ENCODE peak calls at places on chromosomes 16 and 17, in five cellular contexts. One of them, this sample, is unnamed.
A peak's percentile ranks its signal among the peaks of the same experiment; 100 is the strongest.

GRCh38 chr16:89842471-89843408 is 14.5 kb downstream of the SPIRE2 start:
- DNase-seq in GM12878: no peak
- DNase-seq in HepG2: peak; percentile 87
- DNase-seq in GM12892: no peak
- DNase-seq in SK-N-SH: peak; percentile 88
- DNase-seq in this sample: no peak

GRCh38 chr17:34720760-34721159 is 141.4 kb downstream of the TMEM132E start:
- DNase-seq in GM12878: no peak
- DNase-seq in HepG2: no peak
- DNase-seq in GM12892: no peak
- DNase-seq in SK-N-SH: no peak
- DNase-seq in this sample: no peak

GRCh38 chr16:68798398-68798797 is 44.9 kb upstream of the TANGO6 start:
- DNase-seq in GM12878: no peak
- DNase-seq in HepG2: no peak
- DNase-seq in GM12892: no peak
- DNase-seq in SK-N-SH: no peak
- DNase-seq in this sample: no peak

GRCh38 chr17:3710951-3711383 is 12.7 kb upstream of the HASPIN start:
- DNase-seq in GM12878: peak; percentile 100
- DNase-seq in HepG2: no peak
- DNase-seq in GM12892: peak; percentile 72
- DNase-seq in SK-N-SH: no peak
- DNase-seq in this sample: peak; percentile 72

GRCh38 chr16:175145-175949 is 1.1 kb upstream of the HBA1 start:
- DNase-seq in GM12878: no peak
- DNase-seq in HepG2: no peak
- DNase-seq in GM12892: no peak
- DNase-seq in SK-N-SH: peak; percentile 38
- DNase-seq in this sample: no peak

GRCh38 chr17:8593276-8593675 is 37.2 kb downstream of the MYH10 start:
- DNase-seq in GM12878: no peak
- DNase-seq in HepG2: no peak
- DNase-seq in GM12892: no peak
- DNase-seq in SK-N-SH: no peak
- DNase-seq in this sample: no peak

GRCh38 chr17:57486416-57486815 is 230.1 kb downstream of the MSI2 start:
- DNase-seq in GM12878: no peak
- DNase-seq in HepG2: no peak
- DNase-seq in GM12892: no peak
- DNase-seq in SK-N-SH: no peak
- DNase-seq in this sample: no peak

GRCh38 chr16:48194828-48195566 is 39.2 kb upstream of the ABCC12 start:
- DNase-seq in GM12878: no peak
- DNase-seq in HepG2: peak; percentile 86
- DNase-seq in GM12892: no peak
- DNase-seq in SK-N-SH: no peak
- DNase-seq in this sample: no peak

GRCh38 chr16:69861276-69862030 is 89.7 kb upstream of the CLEC18A start:
- DNase-seq in GM12878: no peak
- DNase-seq in HepG2: no peak
- DNase-seq in GM12892: no peak
- DNase-seq in SK-N-SH: no peak
- DNase-seq in this sample: no peak

GRCh38 chr17:56176101-56176500 is 22.8 kb downstream of the ANKFN1 start:
- DNase-seq in GM12878: no peak
- DNase-seq in HepG2: no peak
- DNase-seq in GM12892: no peak
- DNase-seq in SK-N-SH: no peak
- DNase-seq in this sample: no peak

GRCh38 chr16:85413713-85414663 is 199.1 kb upstream of the GSE1 start:
- DNase-seq in GM12878: no peak
- DNase-seq in HepG2: no peak
- DNase-seq in GM12892: no peak
- DNase-seq in SK-N-SH: no peak
- DNase-seq in this sample: no peak

GRCh38 chr17:58503876-58504275 is 10.6 kb downstream of the MTMR4 start:
- DNase-seq in GM12878: no peak
- DNase-seq in HepG2: no peak
- DNase-seq in GM12892: no peak
- DNase-seq in SK-N-SH: no peak
- DNase-seq in this sample: no peak

GRCh38 chr17:37813753-37814152 is 68.9 kb upstream of the HNF1B start:
- DNase-seq in GM12878: no peak
- DNase-seq in HepG2: no peak
- DNase-seq in GM12892: no peak
- DNase-seq in SK-N-SH: no peak
- DNase-seq in this sample: no peak

GRCh38 chr16:57611184-57611583 is 17.2 kb upstream of the ADGRG1 start:
- DNase-seq in GM12878: no peak
- DNase-seq in HepG2: no peak
- DNase-seq in GM12892: no peak
- DNase-seq in SK-N-SH: no peak
- DNase-seq in this sample: no peak

GRCh38 chr16:11211061-11211976 is 44.7 kb downstream of the SOCS1 start:
- DNase-seq in GM12878: no peak
- DNase-seq in HepG2: peak; percentile 33
- DNase-seq in GM12892: no peak
- DNase-seq in SK-N-SH: no peak
- DNase-seq in this sample: no peak

GRCh38 chr16:88367560-88367959 is 15.2 kb upstream of the ZNF469 start:
- DNase-seq in GM12878: no peak
- DNase-seq in HepG2: no peak
- DNase-seq in GM12892: no peak
- DNase-seq in SK-N-SH: no peak
- DNase-seq in this sample: no peak

GRCh38 chr16:9647981-9648701 is 534.1 kb downstream of the GRIN2A start:
- DNase-seq in GM12878: no peak
- DNase-seq in HepG2: peak; percentile 57
- DNase-seq in GM12892: no peak
- DNase-seq in SK-N-SH: peak; percentile 33
- DNase-seq in this sample: no peak

GRCh38 chr16:56606071-56606687 is 2.2 kb upstream of the MT2A start:
- DNase-seq in GM12878: no peak
- DNase-seq in HepG2: no peak
- DNase-seq in GM12892: no peak
- DNase-seq in SK-N-SH: no peak
- DNase-seq in this sample: no peak

GRCh38 chr16:56351481-56351880 is 73.9 kb downstream of the AMFR start:
- DNase-seq in GM12878: no peak
- DNase-seq in HepG2: no peak
- DNase-seq in GM12892: no peak
- DNase-seq in SK-N-SH: no peak
- DNase-seq in this sample: no peak

GRCh38 chr17:41666708-41667279 is 21.9 kb upstream of the EIF1 start:
- DNase-seq in GM12878: peak; percentile 66
- DNase-seq in HepG2: peak; percentile 75
- DNase-seq in GM12892: peak; percentile 80
- DNase-seq in SK-N-SH: peak; percentile 84
- DNase-seq in this sample: peak; percentile 75

GRCh38 chr17:1577186-1577585 is 14.6 kb upstream of the PITPNA start:
- DNase-seq in GM12878: no peak
- DNase-seq in HepG2: peak; percentile 57
- DNase-seq in GM12892: no peak
- DNase-seq in SK-N-SH: no peak
- DNase-seq in this sample: peak; percentile 62

GRCh38 chr16:50960517-50961202 is 190.4 kb downstream of the SALL1 start:
- DNase-seq in GM12878: no peak
- DNase-seq in HepG2: no peak
- DNase-seq in GM12892: no peak
- DNase-seq in SK-N-SH: no peak
- DNase-seq in this sample: no peak

DNA sequence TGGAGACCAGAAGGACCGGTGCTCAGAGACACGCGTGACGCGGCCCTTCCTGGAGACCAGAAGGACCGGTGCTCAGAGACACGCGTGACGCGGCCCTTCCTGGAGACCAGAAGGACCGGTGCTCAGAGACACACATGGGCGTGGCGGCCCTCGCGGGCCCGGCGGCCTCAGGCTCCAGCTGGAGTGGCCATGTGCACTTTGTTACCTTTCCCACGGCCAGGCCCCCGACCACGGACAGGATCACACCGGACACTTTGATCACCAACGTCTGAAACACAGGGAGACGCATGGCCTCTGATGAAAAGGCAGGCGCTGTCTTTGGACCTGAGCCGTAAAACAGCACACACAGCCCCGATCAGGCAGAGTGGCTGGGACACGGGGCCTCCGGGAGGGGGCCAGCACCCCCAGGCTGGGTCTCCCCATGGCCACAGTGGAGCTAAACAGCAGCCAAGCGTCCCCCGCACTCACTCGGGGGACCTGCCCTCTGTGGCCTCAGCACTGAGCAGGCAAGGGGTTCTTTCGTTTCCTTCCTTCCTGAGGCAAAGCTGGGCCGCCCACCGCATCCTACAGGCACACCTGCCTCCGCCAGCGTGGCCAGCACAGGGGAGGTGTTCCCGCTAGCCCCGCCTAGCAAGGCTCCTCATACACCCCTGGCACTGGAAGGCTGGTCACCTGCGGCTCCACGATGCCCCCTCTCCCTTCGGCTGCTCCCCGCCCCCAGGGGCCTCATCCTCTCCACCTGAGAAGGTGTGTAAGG is 13.3 kb upstream of the CCDC154 start:
- DNase-seq in GM12878: no peak
- DNase-seq in HepG2: no peak
- DNase-seq in GM12892: no peak
- DNase-seq in SK-N-SH: no peak
- DNase-seq in this sample: no peak
- TF ChIP-seq POLR2AphosphoS5 in GM12878: no peak
- TF ChIP-seq POLR2AphosphoS5 in HepG2: no peak
- TF ChIP-seq POLR2AphosphoS5 in GM12892: no peak
- TF ChIP-seq POLR2AphosphoS5 in SK-N-SH: no peak
- TF ChIP-seq POLR2AphosphoS5 in this sample: no peak

GRCh38 chr17:18344021-18344420 is 19.3 kb downstream of the SHMT1 start:
- DNase-seq in GM12878: no peak
- DNase-seq in HepG2: no peak
- DNase-seq in GM12892: no peak
- DNase-seq in SK-N-SH: no peak
- DNase-seq in this sample: no peak
- TF ChIP-seq TAF1 in GM12878: no peak
- TF ChIP-seq TAF1 in HepG2: no peak
- TF ChIP-seq TAF1 in GM12892: no peak
- TF ChIP-seq TAF1 in SK-N-SH: no peak
- TF ChIP-seq TAF1 in this sample: no peak

DNA sequence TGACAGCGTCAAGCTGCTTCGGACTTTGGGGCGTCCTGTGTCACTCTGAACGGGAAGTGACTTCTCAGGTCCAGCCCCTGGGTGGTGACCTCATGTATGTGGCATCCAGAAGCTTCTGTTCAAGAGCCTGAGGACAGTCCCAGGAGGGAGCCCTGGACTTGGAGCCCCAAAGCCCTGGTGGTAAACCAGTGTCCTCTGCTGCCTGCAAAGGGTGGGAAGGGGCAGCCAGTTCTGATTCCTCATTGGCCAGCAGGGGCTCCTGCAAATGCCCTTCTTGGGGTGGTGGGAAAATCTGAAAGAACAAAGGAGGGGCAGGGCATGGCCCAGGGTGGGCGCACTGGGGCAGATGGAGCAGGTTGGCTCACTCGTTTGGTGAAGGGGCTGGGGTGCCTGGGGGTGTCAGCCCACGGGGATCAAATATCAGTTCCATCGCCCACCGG is 1.6 kb downstream of the OSGIN1 start:
- DNase-seq in GM12878: no peak
- DNase-seq in HepG2: peak; percentile 85
- DNase-seq in GM12892: no peak
- DNase-seq in SK-N-SH: no peak
- DNase-seq in this sample: no peak
- TF ChIP-seq POLR2AphosphoS5 in GM12878: no peak
- TF ChIP-seq POLR2AphosphoS5 in HepG2: no peak
- TF ChIP-seq POLR2AphosphoS5 in GM12892: no peak
- TF ChIP-seq POLR2AphosphoS5 in SK-N-SH: no peak
- TF ChIP-seq POLR2AphosphoS5 in this sample: no peak

GRCh38 chr16:3785413-3785812 is 68.1 kb upstream of the TRAP1 start:
- DNase-seq in GM12878: no peak
- DNase-seq in HepG2: no peak
- DNase-seq in GM12892: no peak
- DNase-seq in SK-N-SH: no peak
- DNase-seq in this sample: no peak
- TF ChIP-seq TAF1 in GM12878: no peak
- TF ChIP-seq TAF1 in HepG2: no peak
- TF ChIP-seq TAF1 in GM12892: no peak
- TF ChIP-seq TAF1 in SK-N-SH: no peak
- TF ChIP-seq TAF1 in this sample: no peak

GRCh38 chr16:30785126-30786106 is 1.6 kb downstream of the ZNF629 start:
- DNase-seq in GM12878: no peak
- DNase-seq in HepG2: no peak
- DNase-seq in GM12892: no peak
- DNase-seq in SK-N-SH: no peak
- DNase-seq in this sample: no peak

GRCh38 chr16:30784215-30784614 is 2.8 kb downstream of the ZNF629 start:
- DNase-seq in GM12878: no peak
- DNase-seq in HepG2: no peak
- DNase-seq in GM12892: no peak
- DNase-seq in SK-N-SH: no peak
- DNase-seq in this sample: no peak

GRCh38 chr16:30787613-30788378 is 791 bp upstream of the ZNF629 start:
- DNase-seq in GM12878: no peak
- DNase-seq in HepG2: peak; percentile 57
- DNase-seq in GM12892: no peak
- DNase-seq in SK-N-SH: no peak
- DNase-seq in this sample: no peak

GRCh38 chr16:30786936-30787612 is at the start of gene ZNF629:
- DNase-seq in GM12878: no peak
- DNase-seq in HepG2: peak; percentile 79
- DNase-seq in GM12892: no peak
- DNase-seq in SK-N-SH: peak; percentile 97
- DNase-seq in this sample: peak; percentile 52

GRCh38 chr16:30786115-30786935 is 680 bp downstream of the ZNF629 start:
- DNase-seq in GM12878: no peak
- DNase-seq in HepG2: peak; percentile 60
- DNase-seq in GM12892: no peak
- DNase-seq in SK-N-SH: peak; percentile 91
- DNase-seq in this sample: no peak
- TF ChIP-seq POLR2AphosphoS5 in GM12878: no peak
- TF ChIP-seq POLR2AphosphoS5 in HepG2: no peak
- TF ChIP-seq POLR2AphosphoS5 in GM12892: no peak
- TF ChIP-seq POLR2AphosphoS5 in SK-N-SH: peak; percentile 33
- TF ChIP-seq POLR2AphosphoS5 in this sample: no peak

GRCh38 chr17:40528692-40529417 is 27.4 kb upstream of the TNS4 start:
- DNase-seq in GM12878: no peak
- DNase-seq in HepG2: no peak
- DNase-seq in GM12892: no peak
- DNase-seq in SK-N-SH: no peak
- DNase-seq in this sample: no peak
- TF ChIP-seq TAF1 in GM12878: no peak
- TF ChIP-seq TAF1 in HepG2: no peak
- TF ChIP-seq TAF1 in GM12892: no peak
- TF ChIP-seq TAF1 in SK-N-SH: no peak
- TF ChIP-seq TAF1 in this sample: no peak

GRCh38 chr16:71894229-71894920 is 956 bp upstream of the IST1 start:
- DNase-seq in GM12878: no peak
- DNase-seq in HepG2: peak; percentile 56
- DNase-seq in GM12892: no peak
- DNase-seq in SK-N-SH: peak; percentile 37
- DNase-seq in this sample: no peak
- TF ChIP-seq POLR2AphosphoS5 in GM12878: no peak
- TF ChIP-seq POLR2AphosphoS5 in HepG2: no peak
- TF ChIP-seq POLR2AphosphoS5 in GM12892: no peak
- TF ChIP-seq POLR2AphosphoS5 in SK-N-SH: no peak
- TF ChIP-seq POLR2AphosphoS5 in this sample: no peak